ENCODE peak calls at places on chromosomes 3 and 15, in ten cellular contexts. U is BE2C, G is left ventricle myocardium inferior, R is thoracic aorta, K is pancreas, X is heart right ventricle, F is transverse colon, H is vagina, Z is IMR-90, B is HCT116. P is an unnamed sample. For H3K36me3 and H3K9me3, the result is how much of the 10 kb centered on the place peaks cover.

GRCh38 chr3:111073186-111073585 is 1.6 kb downstream of the NECTIN3 start:
- DNase-seq in B (no peak), K (no peak), G (no peak), R (no peak), H (no peak), X (no peak), F (no peak), Z (peak), U (no peak), P (peak)

GRCh38 chr3:43998841-43999805 is 242.6 kb upstream of the TOPAZ1 start:
- DNase-seq in B (no peak), R (no peak), H (no peak), U (peak), X (no peak), G (no peak), F (no peak), Z (no peak), K (peak), P (peak)

GRCh38 chr3:100245932-100246331 is 14.9 kb upstream of the TBC1D23 start:
- DNase-seq in R (no peak), K (no peak), G (no peak), Z (peak), B (no peak), H (no peak), F (no peak), X (no peak), U (no peak), P (no peak)

GRCh38 chr15:56813995-56814394 is 80.7 kb upstream of the ZNF280D start:
- DNase-seq in Z (peak), U (no peak), R (no peak), H (no peak), X (no peak), B (no peak), F (no peak), G (no peak), K (no peak), P (no peak)

GRCh38 chr15:101620645-101621044 is 31.5 kb downstream of the TM2D3 start:
- DNase-seq in G (no peak), K (no peak), Z (no peak), X (no peak), H (no peak), U (no peak), R (no peak), B (no peak), F (no peak), P (peak)

GRCh38 chr3:71536376-71536965 is 47.1 kb downstream of the FOXP1 start:
- DNase-seq in X (no peak), K (no peak), R (no peak), B (no peak), U (no peak), H (no peak), F (no peak), Z (peak), G (no peak), P (no peak)

GRCh38 chr15:67520976-67521769 is at the start of gene C15orf61:
- DNase-seq in F (peak), G (peak), U (peak), R (no peak), B (peak), Z (peak), K (peak), X (peak), H (no peak), P (peak)

GRCh38 chr15:37037256-37037655 is 63.1 kb downstream of the MEIS2 start:
- DNase-seq in R (no peak), U (no peak), K (no peak), X (no peak), H (no peak), Z (no peak), G (no peak), F (no peak), B (no peak), P (no peak)

GRCh38 chr3:182259579-182259978 is 533.7 kb upstream of the ATP11B start:
- DNase-seq in Z (no peak), U (peak), G (peak), R (no peak), H (no peak), K (peak), B (no peak), X (peak), F (no peak), P (peak)

GRCh38 chr3:88235102-88235501 is 85.3 kb downstream of the C3orf38 start:
- DNase-seq in U (no peak), H (no peak), X (no peak), B (no peak), G (no peak), F (no peak), R (no peak), K (no peak), Z (no peak), P (no peak)

GRCh38 chr3:157029365-157029790 is 130.6 kb downstream of the CCNL1 start:
- DNase-seq in R (no peak), Z (no peak), K (no peak), B (no peak), G (no peak), H (no peak), U (no peak), F (no peak), X (no peak), P (no peak)

GRCh38 chr15:61084944-61085367 is 144.1 kb downstream of the RORA start:
- DNase-seq in K (no peak), H (no peak), X (peak), U (peak), F (no peak), R (no peak), Z (no peak), B (no peak), G (peak), P (peak)

GRCh38 chr3:100516232-100516631 is 23.8 kb downstream of the TMEM45A start:
- DNase-seq in G (no peak), B (no peak), F (no peak), X (no peak), R (no peak), Z (no peak), K (no peak), U (no peak), H (no peak), P (peak)

GRCh38 chr15:100205549-100206295 is 136.1 kb downstream of the ADAMTS17 start:
- DNase-seq in U (no peak), X (no peak), B (no peak), H (no peak), G (no peak), K (no peak), R (no peak), F (peak), Z (no peak), P (no peak)

GRCh38 chr15:63234479-63234878 is 42.9 kb upstream of the APH1B start:
- DNase-seq in F (peak), K (no peak), B (no peak), R (no peak), G (peak), U (no peak), X (peak), H (no peak), Z (peak), P (peak)

GRCh38 chr3:32422943-32423342 is 31.3 kb downstream of the CMTM7 start:
- DNase-seq in U (no peak), R (no peak), H (peak), B (no peak), X (no peak), Z (no peak), G (no peak), F (no peak), K (no peak), P (no peak)

GRCh38 chr3:126696701-126697267 is 7.3 kb upstream of the CHCHD6 start:
- DNase-seq in H (no peak), Z (no peak), K (no peak), F (no peak), R (no peak), G (no peak), B (no peak), U (no peak), X (no peak), P (no peak)

GRCh38 chr3:181723568-181724431 is 12.1 kb downstream of the SOX2 start:
- DNase-seq in G (no peak), X (no peak), Z (no peak), U (no peak), R (no peak), B (no peak), H (no peak), K (no peak), F (no peak), P (no peak)

GRCh38 chr3:34070831-34071230 is 272.4 kb downstream of the PDCD6IP start:
- DNase-seq in H (no peak), F (no peak), U (no peak), Z (no peak), R (no peak), G (no peak), B (no peak), K (no peak), X (no peak), P (no peak)

GRCh38 chr3:185484296-185484695 is 14.5 kb downstream of the TMEM41A start:
- DNase-seq in F (no peak), U (no peak), Z (no peak), X (no peak), B (no peak), G (no peak), H (no peak), R (no peak), K (no peak), P (no peak)

GRCh38 chr3:185488465-185488864 is 10.4 kb downstream of the TMEM41A start:
- DNase-seq in B (no peak), X (no peak), H (no peak), F (no peak), K (peak), Z (no peak), R (no peak), U (no peak), G (no peak), P (no peak)

GRCh38 chr3:185489462-185489861 is 9.4 kb downstream of the TMEM41A start:
- DNase-seq in K (no peak), X (no peak), H (no peak), U (no peak), G (no peak), B (no peak), R (no peak), Z (no peak), F (peak), P (no peak)

GRCh38 chr3:185486371-185486770 is 12.5 kb downstream of the TMEM41A start:
- DNase-seq in B (no peak), U (no peak), R (no peak), Z (no peak), K (no peak), G (no peak), X (no peak), F (no peak), H (no peak), P (no peak)

DNA sequence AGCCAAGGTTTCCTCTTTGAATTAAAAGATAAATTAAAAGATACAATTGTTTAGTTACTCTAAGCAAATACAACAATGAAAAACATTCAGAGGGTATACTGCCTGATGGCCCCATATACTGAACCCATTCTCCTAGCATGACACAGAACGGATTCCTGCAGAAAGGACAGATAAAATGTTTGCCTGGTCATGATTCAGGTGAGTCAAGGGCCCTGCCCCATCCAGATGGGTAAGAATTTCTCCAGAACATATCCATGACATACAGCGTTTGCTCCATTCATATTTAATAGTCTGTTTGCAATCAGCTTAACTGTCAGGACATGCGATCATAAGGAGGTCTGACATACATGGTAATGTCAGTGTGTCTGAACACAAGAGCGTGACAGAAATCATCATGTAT is 8.6 kb downstream of the TMEM41A start:
- DNase-seq in G (no peak), F (no peak), H (no peak), Z (no peak), K (no peak), U (no peak), X (no peak), R (no peak), B (no peak), P (no peak)
- H3K36me3 ChIP-seq in G (half or more), F (under half), H (half or more), Z (under half), K (under half), U (under half), X (half or more), R (under half), B (under half), P (half or more)

DNA sequence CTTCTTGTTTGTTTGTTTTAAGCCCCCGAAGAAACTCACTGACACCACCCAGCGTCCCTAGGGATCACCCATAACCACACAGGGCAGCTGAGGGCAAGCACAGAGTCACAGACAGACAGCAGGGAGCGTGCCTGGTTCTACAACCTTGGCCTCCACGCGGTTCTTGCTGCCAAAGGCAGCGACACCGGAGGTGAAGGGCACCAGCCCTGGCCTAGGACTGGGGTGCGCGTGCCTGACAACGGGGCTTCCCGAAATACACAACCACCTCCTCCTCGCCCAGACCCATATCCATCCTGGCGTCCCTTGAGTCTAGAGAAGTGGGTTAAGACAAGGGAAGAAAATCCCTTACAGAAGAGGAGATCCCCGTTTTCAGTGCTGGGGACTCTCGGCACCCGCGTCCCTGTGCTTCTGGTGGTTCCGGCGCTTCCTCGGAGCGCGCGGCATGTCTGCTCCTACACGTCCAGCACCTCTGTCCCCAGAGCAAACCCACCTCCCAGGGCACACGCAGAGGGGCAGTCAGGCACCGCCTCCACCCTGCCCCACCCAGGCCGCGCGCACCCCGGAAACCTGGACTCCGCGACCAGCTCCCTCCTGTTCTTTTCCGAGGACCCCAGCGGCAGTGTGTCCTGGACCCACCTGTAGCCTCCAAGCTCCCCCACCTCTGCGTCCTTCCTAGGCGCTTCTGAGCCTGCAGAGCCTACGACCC is 911 bp downstream of the RFTN1 start:
- DNase-seq in Z (no peak), B (no peak), K (peak), F (peak), R (no peak), X (peak), U (no peak), G (peak), H (no peak), P (no peak)
- TF ChIP-seq CTCF in Z (no peak), B (no peak), K (no peak), F (no peak), R (no peak), X (no peak), U (no peak), G (no peak), H (no peak), P (no peak)

GRCh38 chr15:95457520-95457919 is 873.0 kb upstream of the NR2F2 start:
- DNase-seq in H (no peak), B (no peak), Z (no peak), U (no peak), X (no peak), G (peak), F (no peak), K (no peak), R (no peak), P (peak)

GRCh38 chr15:95459288-95459687 is 871.2 kb upstream of the NR2F2 start:
- DNase-seq in Z (no peak), B (no peak), X (no peak), G (no peak), K (no peak), R (no peak), F (no peak), U (no peak), H (no peak), P (no peak)

GRCh38 chr15:95464091-95464888 is 866.2 kb upstream of the NR2F2 start:
- DNase-seq in G (no peak), F (no peak), B (no peak), H (no peak), R (no peak), Z (peak), U (no peak), X (no peak), K (no peak), P (no peak)

DNA sequence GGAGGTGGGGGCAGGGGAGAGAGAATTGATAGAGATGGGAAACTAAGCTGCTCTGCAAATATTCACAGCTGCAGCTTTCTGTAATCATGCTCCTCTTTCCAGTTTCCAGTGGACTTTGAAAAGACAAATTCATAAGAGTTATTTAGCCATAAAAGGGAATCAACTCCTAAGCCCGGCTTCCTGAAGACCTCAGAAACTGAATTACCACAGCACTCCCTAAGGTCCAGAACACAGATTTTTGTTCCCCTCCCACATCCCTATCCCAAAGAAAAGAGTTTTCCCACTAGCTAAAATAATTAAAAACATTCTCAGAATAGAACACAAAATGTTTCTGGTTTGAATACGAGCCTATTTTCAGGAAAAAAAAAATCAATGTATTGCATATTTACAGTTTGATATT is 871.8 kb upstream of the NR2F2 start:
- DNase-seq in F (no peak), B (no peak), H (no peak), Z (no peak), U (no peak), X (no peak), G (no peak), R (no peak), K (no peak), P (no peak)
- H3K9me3 ChIP-seq in F (under half), B (under half), H (under half), Z (under half), U (under half), X (under half), G (under half), R (under half), K (under half), P (under half)

GRCh38 chr3:10278501-10278900 is 14.2 kb downstream of the GHRL start:
- DNase-seq in X (no peak), G (no peak), Z (no peak), K (no peak), H (no peak), U (no peak), B (no peak), R (no peak), F (no peak), P (no peak)
- H3K36me3 ChIP-seq in X (half or more), G (half or more), Z (under half), K (under half), H (under half), U (under half), B (under half), R (under half), F (under half), P (under half)

GRCh38 chr3:148880681-148881080 is 15.6 kb downstream of the CPA3 start:
- DNase-seq in U (peak), F (no peak), Z (no peak), G (no peak), B (peak), R (no peak), H (no peak), K (no peak), X (no peak), P (no peak)
- TF ChIP-seq CTCF in U (peak), F (no peak), Z (no peak), G (no peak), B (peak), R (no peak), H (no peak), K (no peak), X (no peak), P (no peak)

GRCh38 chr3:137761563-137762503 is 2.3 kb upstream of the SOX14 start:
- DNase-seq in U (no peak), X (no peak), F (no peak), Z (no peak), H (no peak), B (no peak), G (no peak), R (no peak), K (peak), P (no peak)
- H3K9me3 ChIP-seq in U (under half), X (under half), F (under half), Z (under half), H (under half), B (under half), G (under half), R (under half), K (under half), P (under half)

GRCh38 chr3:101758224-101758623 is 20.8 kb upstream of the NXPE3 start:
- DNase-seq in K (no peak), B (no peak), H (no peak), R (no peak), F (no peak), Z (no peak), U (no peak), X (no peak), G (no peak), P (peak)

GRCh38 chr3:101762041-101762646 is 16.9 kb upstream of the NXPE3 start:
- DNase-seq in R (no peak), B (no peak), Z (no peak), X (no peak), U (no peak), G (no peak), F (no peak), H (no peak), K (no peak), P (no peak)
- H3K36me3 ChIP-seq in R (under half), B (under half), Z (under half), X (half or more), U (under half), G (under half), F (under half), H (under half), K (under half), P (under half)

GRCh38 chr3:46348811-46349482 is 5.0 kb upstream of the CCR2 start:
- DNase-seq in G (no peak), F (no peak), X (no peak), K (no peak), U (no peak), Z (no peak), B (no peak), H (no peak), R (no peak), P (no peak)
- TF ChIP-seq CTCF in G (no peak), F (no peak), X (no peak), K (no peak), U (no peak), Z (no peak), B (no peak), H (no peak), R (no peak), P (no peak)